ENCODE peak calls at places on chromosome 1, in seven cellular contexts. M is astrocyte, L is GM23338, D is heart right ventricle, W is fibroblast of lung, K is HFF-Myc, V is astrocyte of the spinal cord. Q is an unnamed sample.

GRCh38 chr1:38050397-38051141 is 4.0 kb upstream of the POU3F1 start:
- DNase-seq in L (no peak), W (no peak), M (no peak), D (no peak), K (no peak), V (no peak), Q (no peak)

GRCh38 chr1:232981161-232981560 is 30.8 kb downstream of the NTPCR start:
- DNase-seq in M (no peak), W (no peak), L (no peak), K (no peak), V (no peak), D (no peak), Q (no peak)

GRCh38 chr1:45187735-45188134 is 18.7 kb downstream of the ZSWIM5 start:
- DNase-seq in M (peak), K (no peak), L (no peak), D (no peak), V (no peak), W (no peak), Q (no peak)

GRCh38 chr1:1119272-1119890 is 3.5 kb upstream of the C1orf159 start:
- DNase-seq in V (no peak), D (no peak), M (no peak), W (no peak), K (no peak), L (no peak), Q (no peak)

GRCh38 chr1:69073176-69073575 is 494.5 kb upstream of the LRRC7 start:
- DNase-seq in D (no peak), V (no peak), M (no peak), W (no peak), L (peak), K (no peak), Q (no peak)

GRCh38 chr1:31672988-31673387 is 28.3 kb upstream of the PEF1 start:
- DNase-seq in D (peak), L (peak), M (no peak), W (no peak), K (no peak), V (no peak), Q (no peak)

GRCh38 chr1:36691374-36691773 is 208.7 kb upstream of the CSF3R start:
- DNase-seq in D (no peak), V (no peak), M (no peak), K (no peak), W (no peak), L (no peak), Q (no peak)

GRCh38 chr1:175493321-175493998 is 249.9 kb downstream of the TNR start:
- DNase-seq in L (peak), M (no peak), W (no peak), K (no peak), D (no peak), V (no peak), Q (no peak)

GRCh38 chr1:175826705-175827104 is 83.3 kb upstream of the TNR start:
- DNase-seq in D (no peak), L (no peak), M (no peak), W (no peak), V (no peak), K (no peak), Q (no peak)

GRCh38 chr1:201847150-201847549 is 18.2 kb downstream of the IPO9 start:
- DNase-seq in W (no peak), V (no peak), M (no peak), K (no peak), L (no peak), D (no peak), Q (no peak)

GRCh38 chr1:109825774-109826173 is 62.1 kb upstream of the EPS8L3 start:
- DNase-seq in K (no peak), L (no peak), D (no peak), V (no peak), M (no peak), W (no peak), Q (no peak)

GRCh38 chr1:37403166-37403565 is 71.2 kb upstream of the ZC3H12A start:
- DNase-seq in K (no peak), L (peak), W (no peak), D (no peak), V (no peak), M (no peak), Q (no peak)

GRCh38 chr1:43367026-43367903 is 546 bp downstream of the ELOVL1 start:
- DNase-seq in W (no peak), L (peak), K (no peak), V (no peak), D (peak), M (peak), Q (no peak)

DNA sequence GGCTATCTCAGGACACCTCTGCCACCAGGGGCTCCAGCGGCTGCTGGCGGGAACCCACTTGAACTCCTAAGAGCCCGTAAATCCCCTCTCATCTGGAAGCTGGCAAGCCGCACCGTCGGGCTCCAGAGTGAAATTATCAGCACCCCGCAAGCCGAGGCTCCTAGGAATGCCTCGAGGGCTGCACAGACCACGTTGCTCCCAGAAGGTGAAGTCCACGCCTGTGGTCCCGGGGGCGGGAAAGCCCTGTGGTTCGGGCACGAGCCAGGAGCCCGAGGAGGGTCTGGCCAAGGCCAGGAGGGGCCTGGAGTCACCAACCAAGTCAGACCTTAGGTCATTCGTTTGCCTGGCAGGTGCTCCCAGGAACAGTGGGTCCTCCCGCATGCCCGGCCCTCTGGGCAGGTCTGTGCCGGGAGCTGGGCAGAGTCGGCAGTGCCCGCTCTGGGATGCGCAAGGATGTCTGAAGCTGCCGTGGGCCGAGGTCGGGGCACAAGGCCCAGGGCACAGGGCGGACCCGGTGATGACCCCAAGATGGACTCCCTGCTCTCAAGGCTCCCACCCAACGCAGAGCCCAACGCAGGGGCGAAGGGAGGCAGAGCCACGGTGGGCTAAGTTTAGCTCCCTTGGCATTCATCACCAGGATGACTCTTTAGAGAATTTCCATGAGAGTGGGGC is 8.9 kb downstream of the ACTRT2 start:
- DNase-seq in L (no peak), M (no peak), W (no peak), V (no peak), D (no peak), K (no peak), Q (no peak)
- H3K4me3 ChIP-seq in L (no peak), M (no peak), W (no peak), V (no peak), D (no peak), K (no peak), Q (no peak)

DNA sequence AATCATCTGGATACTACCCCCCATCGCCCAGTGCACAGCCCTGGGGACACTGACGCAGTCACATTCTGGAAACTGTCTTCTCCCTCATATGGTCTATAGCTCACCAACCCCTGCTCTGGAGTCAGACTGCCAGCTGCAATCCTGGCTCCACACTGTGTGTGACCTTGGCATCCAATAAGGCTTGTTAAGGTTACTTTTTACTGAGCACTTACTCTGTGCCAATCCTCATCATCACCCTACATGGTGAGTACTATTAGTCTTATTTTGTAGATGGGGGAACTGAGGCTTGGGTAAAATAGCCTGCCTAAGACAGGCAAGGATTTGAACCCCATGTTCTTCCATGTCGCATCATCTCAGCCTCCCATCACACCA is 34.9 kb downstream of the AHDC1 start:
- DNase-seq in M (no peak), K (no peak), V (no peak), D (no peak), W (peak), L (no peak), Q (no peak)
- H3K4me3 ChIP-seq in M (no peak), K (no peak), V (no peak), D (peak), W (no peak), L (peak), Q (no peak)

GRCh38 chr1:119660253-119661078 is 12.4 kb upstream of the ZNF697 start:
- DNase-seq in M (no peak), V (no peak), K (no peak), L (no peak), W (no peak), D (no peak), Q (no peak)
- H3K4me3 ChIP-seq in M (no peak), V (no peak), K (no peak), L (no peak), W (no peak), D (no peak), Q (no peak)

GRCh38 chr1:171488190-171488929 is 3.0 kb downstream of the PRRC2C start:
- DNase-seq in L (no peak), V (no peak), W (no peak), D (no peak), K (no peak), M (no peak), Q (no peak)
- H3K4me3 ChIP-seq in L (peak), V (no peak), W (no peak), D (peak), K (peak), M (peak), Q (no peak)

DNA sequence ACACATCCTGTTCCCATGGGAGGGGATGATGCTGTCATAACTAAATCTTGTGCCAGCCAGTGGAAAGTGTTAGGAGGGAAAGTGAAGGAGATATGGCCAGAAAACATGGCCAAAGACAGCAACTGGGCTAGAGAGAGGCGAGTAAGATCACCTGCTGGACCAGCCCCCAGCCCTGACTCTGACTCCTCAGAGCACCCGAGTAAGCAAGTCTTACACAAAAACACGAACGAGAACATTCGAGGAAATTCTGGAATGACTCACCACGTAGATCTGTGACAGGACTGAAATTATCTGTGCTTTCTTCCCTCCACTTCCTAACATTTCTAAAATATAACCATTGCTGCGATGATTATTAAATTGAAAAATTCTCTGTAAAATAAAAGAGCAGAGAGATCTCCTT is 9.2 kb downstream of the ZNF496 start:
- DNase-seq in V (no peak), L (no peak), W (no peak), D (no peak), M (no peak), K (no peak), Q (no peak)
- H3K4me3 ChIP-seq in V (no peak), L (no peak), W (no peak), D (no peak), M (no peak), K (no peak), Q (peak)